ENCODE peak calls at places on chromosomes 5 and 9, in five cellular contexts. W is endothelial cell, Y is HTR-8/SVneo, T is posterior vena cava, R is fibroblast of lung. M is an unnamed sample.
A peak's percentile ranks its signal among the peaks of the same experiment; 100 is the strongest.

GRCh38 chr5:95963650-95964410 is 2.2 kb upstream of the ELL2 start:
- DNase-seq in W (no peak), Y (no peak), T (no peak), R (no peak), M (no peak)

GRCh38 chr5:139108056-139108811 is 89.9 kb downstream of the SIL1 start:
- DNase-seq in W (no peak), Y (no peak), T (no peak), R (peak; percentile 37), M (no peak)

GRCh38 chr5:171162602-171163001 is 146.4 kb upstream of the TLX3 start:
- DNase-seq in W (peak; percentile 65), Y (peak; percentile 18), T (no peak), R (peak; percentile 17), M (no peak)

GRCh38 chr5:168987540-168988300 is 313.2 kb downstream of the SLIT3 start:
- DNase-seq in W (peak; percentile 75), Y (peak; percentile 60), T (peak; percentile 86), R (peak; percentile 71), M (peak; percentile 37)

GRCh38 chr5:65808818-65809217 is 86.8 kb downstream of the NLN start:
- DNase-seq in W (no peak), Y (no peak), T (no peak), R (peak; percentile 49), M (no peak)

GRCh38 chr5:134140530-134141201 is 26.2 kb downstream of the TCF7 start:
- DNase-seq in W (peak; percentile 76), Y (peak; percentile 74), T (peak; percentile 85), R (peak; percentile 66), M (peak; percentile 59)

GRCh38 chr5:9558319-9558965 is 12.6 kb upstream of the SEMA5A start:
- DNase-seq in W (no peak), Y (no peak), T (no peak), R (no peak), M (no peak)

GRCh38 chr5:115246361-115246991 is 16.2 kb downstream of the PGGT1B start:
- DNase-seq in W (no peak), Y (peak; percentile 25), T (no peak), R (peak; percentile 60), M (no peak)

GRCh38 chr9:127976498-127976897 is 4.3 kb downstream of the EEIG1 start:
- DNase-seq in W (no peak), Y (no peak), T (no peak), R (no peak), M (no peak)

GRCh38 chr9:109519366-109519765 is 21.3 kb upstream of the PTPN3 start:
- DNase-seq in W (no peak), Y (no peak), T (no peak), R (no peak), M (no peak)

GRCh38 chr5:149616727-149617284 is 35.5 kb downstream of the ARHGEF37 start:
- DNase-seq in W (no peak), Y (no peak), T (no peak), R (no peak), M (no peak)

GRCh38 chr5:103209065-103209464 is 49.5 kb upstream of the MACIR start:
- DNase-seq in W (no peak), Y (no peak), T (no peak), R (no peak), M (no peak)

GRCh38 chr9:108789742-108790141 is 66.0 kb downstream of the ACTL7B start:
- DNase-seq in W (no peak), Y (no peak), T (no peak), R (no peak), M (no peak)

GRCh38 chr5:120599576-120599975 is 135.5 kb downstream of the PRR16 start:
- DNase-seq in W (no peak), Y (peak; percentile 22), T (no peak), R (peak; percentile 90), M (no peak)

GRCh38 chr5:135913713-135914626 is 18.3 kb upstream of the IL9 start:
- DNase-seq in W (no peak), Y (no peak), T (no peak), R (no peak), M (no peak)

GRCh38 chr9:92590386-92590785 is 54.6 kb upstream of the ECM2 start:
- DNase-seq in W (peak; percentile 45), Y (no peak), T (peak; percentile 88), R (peak; percentile 77), M (no peak)

GRCh38 chr5:171387970-171388815 is 544 bp downstream of the NPM1 start:
- DNase-seq in W (peak; percentile 73), Y (peak; percentile 64), T (peak; percentile 93), R (peak; percentile 80), M (peak; percentile 50)

GRCh38 chr5:176446884-176447537 is 1.2 kb upstream of the FAF2 start:
- DNase-seq in W (peak; percentile 15), Y (no peak), T (no peak), R (no peak), M (no peak)

GRCh38 chr9:28774433-28775029 is 1201.2 kb upstream of the C9orf72 start:
- DNase-seq in W (no peak), Y (no peak), T (no peak), R (peak; percentile 31), M (no peak)

GRCh38 chr9:123346026-123346425 is 10.0 kb upstream of the CRB2 start:
- DNase-seq in W (no peak), Y (no peak), T (no peak), R (no peak), M (no peak)

M was measured in HuH-7.5.